ENCODE peak calls at places on chromosomes 13 and 19, in eight cellular contexts. W, E, F, B, N, H, M and D are unnamed samples.

GRCh38 chr19:29410974-29411615 is 114.7 kb upstream of the VSTM2B start:
- DNase-seq in W (no peak), E (no peak), F (no peak), B (no peak), N (no peak), H (no peak), M (no peak), D (no peak)

GRCh38 chr19:46202872-46203860 is 26.4 kb upstream of the IGFL1 start:
- DNase-seq in W (no peak), E (no peak), F (no peak), B (no peak), N (no peak), H (no peak), M (no peak), D (no peak)

GRCh38 chr13:45700971-45701900 is 884 bp upstream of the CBY2 start:
- DNase-seq in W (no peak), E (no peak), F (no peak), B (no peak), N (no peak), H (no peak), M (no peak), D (peak)

GRCh38 chr13:95588721-95589120 is 36.2 kb downstream of the CLDN10 start:
- DNase-seq in W (no peak), E (no peak), F (no peak), B (no peak), N (no peak), H (no peak), M (no peak), D (no peak)

GRCh38 chr19:37938379-37938778 is 31.4 kb downstream of the SIPA1L3 start:
- DNase-seq in W (no peak), E (no peak), F (no peak), B (no peak), N (no peak), H (no peak), M (no peak), D (no peak)

GRCh38 chr19:3095375-3096191 is 1.4 kb downstream of the GNA11 start:
- DNase-seq in W (peak), E (no peak), F (no peak), B (no peak), N (peak), H (peak), M (no peak), D (peak)

GRCh38 chr13:107242138-107242537 is 674.2 kb upstream of the ARGLU1 start:
- DNase-seq in W (no peak), E (no peak), F (no peak), B (no peak), N (no peak), H (no peak), M (no peak), D (no peak)

GRCh38 chr19:43406297-43406696 is 8.4 kb upstream of the TEX101 start:
- DNase-seq in W (no peak), E (no peak), F (no peak), B (no peak), N (no peak), H (no peak), M (no peak), D (no peak)

GRCh38 chr19:9528757-9529336 is 9.6 kb downstream of the ZNF426 start:
- DNase-seq in W (no peak), E (no peak), F (no peak), B (no peak), N (no peak), H (peak), M (no peak), D (no peak)

GRCh38 chr19:47511681-47512080 is 3.2 kb downstream of the NAPA start:
- DNase-seq in W (no peak), E (no peak), F (no peak), B (no peak), N (no peak), H (no peak), M (no peak), D (no peak)

GRCh38 chr13:88751994-88752393 is 1080.8 kb downstream of the SLITRK5 start:
- DNase-seq in W (no peak), E (no peak), F (no peak), B (no peak), N (no peak), H (no peak), M (no peak), D (no peak)

GRCh38 chr13:30905932-30906383 is at the start of gene MEDAG:
- DNase-seq in W (no peak), E (peak), F (peak), B (peak), N (no peak), H (no peak), M (no peak), D (no peak)

GRCh38 chr19:10899171-10899653 is 27.9 kb downstream of the CARM1 start:
- DNase-seq in W (no peak), E (peak), F (no peak), B (no peak), N (no peak), H (no peak), M (no peak), D (no peak)

GRCh38 chr13:102172406-102172805 is 229.4 kb downstream of the FGF14 start:
- DNase-seq in W (no peak), E (no peak), F (no peak), B (no peak), N (no peak), H (peak), M (no peak), D (no peak)

GRCh38 chr19:34332027-34332786 is 32.8 kb upstream of the GPI start:
- DNase-seq in W (no peak), E (no peak), F (no peak), B (no peak), N (no peak), H (no peak), M (no peak), D (no peak)

GRCh38 chr13:111114362-111115050 is 604 bp upstream of the ARHGEF7 start:
- DNase-seq in W (no peak), E (no peak), F (peak), B (no peak), N (no peak), H (peak), M (peak), D (peak)

GRCh38 chr13:28035146-28035782 is 46.8 kb upstream of the URAD start:
- DNase-seq in W (no peak), E (no peak), F (no peak), B (no peak), N (no peak), H (peak), M (no peak), D (no peak)

GRCh38 chr13:111387945-111388600 is 67.6 kb downstream of the TEX29 start:
- DNase-seq in W (no peak), E (no peak), F (no peak), B (no peak), N (no peak), H (no peak), M (no peak), D (no peak)

GRCh38 chr13:76711515-76712182 is 174.6 kb downstream of the KCTD12 start:
- DNase-seq in W (no peak), E (no peak), F (peak), B (no peak), N (no peak), H (no peak), M (no peak), D (no peak)

GRCh38 chr19:9165256-9165655 is 13.5 kb upstream of the OR7D2 start:
- DNase-seq in W (no peak), E (no peak), F (no peak), B (no peak), N (no peak), H (no peak), M (no peak), D (no peak)

GRCh38 chr13:33228645-33229445 is 56.7 kb downstream of the STARD13 start:
- DNase-seq in W (no peak), E (no peak), F (no peak), B (no peak), N (no peak), H (peak), M (peak), D (peak)

GRCh38 chr19:10677796-10678195 is 23.4 kb upstream of the QTRT1 start:
- DNase-seq in W (no peak), E (no peak), F (no peak), B (no peak), N (no peak), H (no peak), M (no peak), D (no peak)

GRCh38 chr13:107374038-107374437 is 806.1 kb upstream of the ARGLU1 start:
- DNase-seq in W (no peak), E (no peak), F (no peak), B (no peak), N (no peak), H (no peak), M (no peak), D (no peak)

GRCh38 chr19:58476498-58477015 is 405 bp downstream of the ZNF446 start:
- DNase-seq in W (no peak), E (no peak), F (peak), B (no peak), N (no peak), H (peak), M (peak), D (no peak)

GRCh38 chr13:37618554-37618953 is 20.0 kb upstream of the POSTN start:
- DNase-seq in W (no peak), E (no peak), F (no peak), B (no peak), N (no peak), H (peak), M (no peak), D (no peak)